ENCODE peak calls at places on chromosome 2, in seven cellular contexts. F is HCT116, Q is K562, U is SK-N-SH, Y is H1, M is GM12878, A is HepG2. B is an unnamed sample.
A peak's percentile ranks its signal among the peaks of the same experiment; 100 is the strongest.

GRCh38 chr2:173021939-173022371 is 53.7 kb upstream of the MAP3K20 start:
- DNase-seq in F (no peak), Q (peak; percentile 19), U (peak; percentile 30), Y (no peak), M (no peak), A (peak; percentile 57), B (peak; percentile 56)

GRCh38 chr2:29420999-29421856 is 306.0 kb downstream of the CLIP4 start:
- DNase-seq in F (no peak), Q (no peak), U (peak; percentile 23), Y (no peak), M (no peak), A (no peak), B (no peak)

GRCh38 chr2:52717836-52718235 is 1049.8 kb upstream of the CHAC2 start:
- DNase-seq in F (no peak), Q (no peak), U (no peak), Y (no peak), M (no peak), A (no peak), B (no peak)

GRCh38 chr2:143530753-143531152 is 401.5 kb downstream of the ARHGAP15 start:
- DNase-seq in F (no peak), Q (no peak), U (peak; percentile 57), Y (no peak), M (no peak), A (no peak), B (no peak)

GRCh38 chr2:182621810-182622209 is 94.2 kb upstream of the DNAJC10 start:
- DNase-seq in F (no peak), Q (no peak), U (no peak), Y (no peak), M (no peak), A (no peak), B (no peak)

GRCh38 chr2:65351234-65351947 is 81.0 kb downstream of the SPRED2 start:
- DNase-seq in F (no peak), Q (peak; percentile 66), U (no peak), Y (no peak), M (no peak), A (no peak), B (no peak)

GRCh38 chr2:31598694-31599093 is 18.0 kb upstream of the SRD5A2 start:
- DNase-seq in F (no peak), Q (no peak), U (no peak), Y (no peak), M (no peak), A (no peak), B (no peak)

GRCh38 chr2:241968417-241968816 is 98.9 kb downstream of the RTP5 start:
- DNase-seq in F (no peak), Q (no peak), U (no peak), Y (no peak), M (no peak), A (no peak), B (no peak)

GRCh38 chr2:239252433-239253200 is 148.2 kb downstream of the HDAC4 start:
- DNase-seq in F (no peak), Q (no peak), U (no peak), Y (no peak), M (no peak), A (no peak), B (no peak)

GRCh38 chr2:158893057-158893456 is 75.4 kb upstream of the TANC1 start:
- DNase-seq in F (no peak), Q (no peak), U (no peak), Y (no peak), M (no peak), A (no peak), B (peak; percentile 4)

GRCh38 chr2:207423886-207424285 is 105.9 kb upstream of the CREB1 start:
- DNase-seq in F (no peak), Q (no peak), U (no peak), Y (no peak), M (peak; percentile 74), A (no peak), B (no peak)

GRCh38 chr2:112187805-112188596 is 49.8 kb downstream of the FBLN7 start:
- DNase-seq in F (peak; percentile 13), Q (peak; percentile 61), U (no peak), Y (no peak), M (no peak), A (no peak), B (no peak)

GRCh38 chr2:65361623-65362022 is 70.8 kb downstream of the SPRED2 start:
- DNase-seq in F (no peak), Q (no peak), U (peak; percentile 62), Y (no peak), M (no peak), A (no peak), B (no peak)

GRCh38 chr2:20523053-20523452 is 76.2 kb downstream of the RHOB start:
- DNase-seq in F (no peak), Q (no peak), U (no peak), Y (no peak), M (no peak), A (no peak), B (no peak)

GRCh38 chr2:205746408-205746785 is 64.1 kb downstream of the NRP2 start:
- DNase-seq in F (no peak), Q (no peak), U (peak; percentile 71), Y (no peak), M (no peak), A (no peak), B (no peak)

GRCh38 chr2:20728114-20728758 is 61.3 kb downstream of the GDF7 start:
- DNase-seq in F (no peak), Q (no peak), U (no peak), Y (no peak), M (no peak), A (peak; percentile 91), B (no peak)

GRCh38 chr2:127410871-127411396 is 7.3 kb upstream of the PROC start:
- DNase-seq in F (no peak), Q (no peak), U (no peak), Y (no peak), M (no peak), A (peak; percentile 92), B (peak; percentile 73)

GRCh38 chr2:30031184-30031583 is 109.8 kb upstream of the ALK start:
- DNase-seq in F (no peak), Q (no peak), U (no peak), Y (no peak), M (no peak), A (no peak), B (no peak)

GRCh38 chr2:223597071-223597470 is 5.1 kb downstream of the SCG2 start:
- DNase-seq in F (no peak), Q (no peak), U (no peak), Y (no peak), M (no peak), A (no peak), B (no peak)

GRCh38 chr2:222433381-222434173 is 9.2 kb downstream of the SGPP2 start:
- DNase-seq in F (no peak), Q (no peak), U (no peak), Y (peak; percentile 64), M (no peak), A (no peak), B (peak; percentile 42)

GRCh38 chr2:24456610-24457556 is 34.2 kb upstream of the NCOA1 start:
- DNase-seq in F (peak; percentile 21), Q (peak; percentile 78), U (no peak), Y (no peak), M (no peak), A (no peak), B (no peak)

GRCh38 chr2:98915751-98916358 is 20.2 kb downstream of the CRACDL start:
- DNase-seq in F (no peak), Q (no peak), U (no peak), Y (no peak), M (no peak), A (no peak), B (no peak)
- TF ChIP-seq JUND in F (no peak), Q (no peak), U (peak; percentile 13), Y (no peak), M (no peak), A (no peak), B (no peak)

DNA sequence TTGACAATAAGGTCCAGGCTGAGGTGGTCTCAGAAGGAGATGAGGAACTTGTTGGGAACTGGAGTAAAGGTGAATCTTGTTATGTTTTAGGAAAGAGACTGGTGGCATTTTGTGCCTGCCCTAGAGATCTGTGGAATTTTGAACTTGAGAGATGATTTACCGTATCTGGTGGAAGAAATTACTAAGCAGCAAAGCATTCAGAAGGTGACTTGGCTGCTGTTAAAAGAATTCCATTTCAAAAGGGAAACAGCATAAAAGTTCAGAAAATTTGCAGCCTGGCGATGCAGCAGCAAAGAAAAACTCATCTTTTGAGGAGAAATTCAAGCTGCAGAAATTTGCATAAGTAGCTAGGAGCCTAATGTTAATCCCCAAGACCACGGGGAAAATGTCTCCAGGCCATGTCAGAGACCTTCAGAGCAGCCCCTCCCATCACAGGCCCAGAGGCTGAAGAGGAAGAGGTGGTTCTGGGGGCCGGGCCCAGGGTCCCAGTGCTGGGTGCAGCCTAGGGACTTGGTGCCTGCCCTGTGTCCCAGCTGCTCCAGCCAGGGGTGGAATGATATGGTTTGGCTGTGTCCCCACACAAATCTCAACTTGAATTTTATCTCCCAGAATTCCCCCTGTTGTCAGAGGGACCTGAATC is 73.5 kb downstream of the FIGN start:
- DNase-seq in F (no peak), Q (no peak), U (no peak), Y (no peak), M (no peak), A (no peak), B (no peak)
- TF ChIP-seq JUND in F (no peak), Q (no peak), U (peak; percentile 42), Y (no peak), M (no peak), A (no peak), B (no peak)

GRCh38 chr2:195496991-195497390 is 160.0 kb upstream of the SLC39A10 start:
- DNase-seq in F (no peak), Q (no peak), U (no peak), Y (no peak), M (no peak), A (no peak), B (no peak)

GRCh38 chr2:195498839-195499490 is 158.1 kb upstream of the SLC39A10 start:
- DNase-seq in F (no peak), Q (no peak), U (no peak), Y (no peak), M (no peak), A (no peak), B (no peak)

GRCh38 chr2:195495966-195496365 is 161.1 kb upstream of the SLC39A10 start:
- DNase-seq in F (no peak), Q (no peak), U (no peak), Y (no peak), M (no peak), A (no peak), B (no peak)

GRCh38 chr2:195500878-195501277 is 156.1 kb upstream of the SLC39A10 start:
- DNase-seq in F (no peak), Q (no peak), U (no peak), Y (no peak), M (no peak), A (no peak), B (no peak)

DNA sequence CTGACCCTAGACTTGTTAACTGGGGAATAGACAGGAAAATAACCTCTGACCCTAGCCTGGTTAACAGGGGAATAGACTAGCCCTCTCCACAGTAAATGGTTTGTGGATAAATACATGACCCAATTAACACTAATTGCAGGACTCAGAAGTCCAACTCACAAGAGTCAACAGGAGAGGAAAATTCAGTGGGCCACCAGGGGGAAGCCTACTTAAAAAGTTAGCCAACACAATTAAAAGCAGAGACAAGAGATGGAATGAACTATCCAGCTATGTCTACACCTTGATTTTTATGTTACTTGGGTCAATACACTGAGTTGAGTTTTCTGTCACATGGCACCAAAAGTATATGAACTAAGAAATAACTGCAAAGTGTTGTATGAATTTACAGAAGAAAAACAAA is 158.8 kb upstream of the SLC39A10 start:
- DNase-seq in F (peak; percentile 33), Q (no peak), U (no peak), Y (peak; percentile 13), M (no peak), A (peak; percentile 50), B (peak; percentile 48)
- TF ChIP-seq JUND in F (no peak), Q (no peak), U (no peak), Y (no peak), M (no peak), A (no peak), B (no peak)

GRCh38 chr2:220370764-220371163 is 743.3 kb downstream of the SLC4A3 start:
- DNase-seq in F (no peak), Q (no peak), U (no peak), Y (no peak), M (no peak), A (no peak), B (no peak)
- TF ChIP-seq JUND in F (no peak), Q (no peak), U (no peak), Y (no peak), M (no peak), A (no peak), B (no peak)

B was measured in T47D.